ENCODE peak calls at places on chromosome 18, in seven cellular contexts. M, X, K, F, E, W and S are unnamed samples. For H3K36me3, the result is how much of the 10 kb centered on the place peaks cover.

GRCh38 chr18:52541056-52541455 is 201.1 kb downstream of the DCC start:
- DNase-seq in M (no peak), X (no peak), K (no peak), F (no peak), E (no peak), W (no peak), S (no peak)

GRCh38 chr18:12032786-12033642 is 51.7 kb downstream of the IMPA2 start:
- DNase-seq in M (no peak), X (no peak), K (no peak), F (no peak), E (no peak), W (no peak), S (no peak)

GRCh38 chr18:3498705-3499451 is 48.9 kb downstream of the TGIF1 start:
- DNase-seq in M (peak), X (peak), K (peak), F (peak), E (no peak), W (peak), S (no peak)

GRCh38 chr18:60060026-60060425 is 160.2 kb downstream of the PMAIP1 start:
- DNase-seq in M (no peak), X (no peak), K (no peak), F (no peak), E (no peak), W (no peak), S (no peak)

GRCh38 chr18:44729631-44730101 is 49.0 kb downstream of the SETBP1 start:
- DNase-seq in M (no peak), X (peak), K (no peak), F (no peak), E (no peak), W (peak), S (peak)

GRCh38 chr18:3526421-3527354 is 76.7 kb downstream of the TGIF1 start:
- DNase-seq in M (no peak), X (peak), K (no peak), F (peak), E (no peak), W (no peak), S (peak)

GRCh38 chr18:24959100-24959499 is 392.9 kb downstream of the ZNF521 start:
- DNase-seq in M (no peak), X (peak), K (no peak), F (peak), E (no peak), W (no peak), S (no peak)

GRCh38 chr18:58998421-58999203 is 133.9 kb downstream of the ZNF532 start:
- DNase-seq in M (peak), X (no peak), K (peak), F (no peak), E (no peak), W (peak), S (peak)

GRCh38 chr18:25097119-25098114 is 254.5 kb downstream of the ZNF521 start:
- DNase-seq in M (no peak), X (no peak), K (no peak), F (no peak), E (no peak), W (no peak), S (no peak)

GRCh38 chr18:70328169-70328568 is 39.3 kb downstream of the SOCS6 start:
- DNase-seq in M (no peak), X (no peak), K (no peak), F (no peak), E (no peak), W (no peak), S (no peak)

GRCh38 chr18:10318686-10318960 is 135.8 kb upstream of the APCDD1 start:
- DNase-seq in M (no peak), X (no peak), K (no peak), F (no peak), E (no peak), W (no peak), S (no peak)

GRCh38 chr18:59556265-59556664 is 141.0 kb downstream of the CCBE1 start:
- DNase-seq in M (no peak), X (no peak), K (no peak), F (no peak), E (no peak), W (no peak), S (peak)

GRCh38 chr18:29174891-29175290 is 998.0 kb upstream of the CDH2 start:
- DNase-seq in M (no peak), X (no peak), K (no peak), F (no peak), E (no peak), W (no peak), S (no peak)

GRCh38 chr18:56550121-56550520 is 88.3 kb downstream of the TXNL1 start:
- DNase-seq in M (no peak), X (no peak), K (no peak), F (no peak), E (no peak), W (no peak), S (no peak)
- H3K36me3 ChIP-seq in M (under half), X (under half), K (under half), F (under half), E (under half), W (under half), S (under half)

DNA sequence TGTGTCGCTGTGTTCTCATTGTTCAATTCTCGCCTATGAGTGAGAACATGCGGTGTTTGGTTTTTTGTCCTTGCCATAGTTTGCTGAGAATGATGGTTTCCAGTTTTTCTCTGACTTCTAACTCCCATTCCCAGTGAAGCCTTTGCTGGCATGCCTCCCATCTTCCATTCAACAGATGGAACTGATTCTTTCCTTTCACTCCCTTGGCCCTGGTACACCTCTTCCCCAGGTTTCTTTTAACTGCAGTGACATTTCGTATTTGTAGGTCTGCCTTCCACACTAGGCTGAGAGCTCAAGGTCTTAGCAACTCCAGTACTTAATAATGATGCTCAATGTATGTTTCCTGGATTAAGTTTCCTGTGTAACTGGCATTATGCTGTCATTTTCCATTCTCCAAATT is 48.5 kb downstream of the GAREM1 start:
- DNase-seq in M (no peak), X (no peak), K (no peak), F (no peak), E (no peak), W (no peak), S (no peak)
- TF ChIP-seq CTCF in M (no peak), X (no peak), K (no peak), F (no peak), E (no peak), W (no peak), S (no peak)

GRCh38 chr18:50274941-50275340 is 6.4 kb downstream of the MBD1 start:
- DNase-seq in M (no peak), X (no peak), K (no peak), F (no peak), E (no peak), W (no peak), S (no peak)

GRCh38 chr18:50274044-50274442 is 7.3 kb downstream of the MBD1 start:
- DNase-seq in M (no peak), X (no peak), K (no peak), F (no peak), E (no peak), W (no peak), S (no peak)

GRCh38 chr18:50272593-50272992 is 6.3 kb upstream of the CFAP53 start:
- DNase-seq in M (no peak), X (no peak), K (no peak), F (no peak), E (no peak), W (no peak), S (no peak)

GRCh38 chr18:50275503-50276036 is 5.8 kb downstream of the MBD1 start:
- DNase-seq in M (no peak), X (no peak), K (no peak), F (no peak), E (no peak), W (no peak), S (no peak)

GRCh38 chr18:50273203-50274043 is 7.1 kb upstream of the CFAP53 start:
- DNase-seq in M (no peak), X (no peak), K (no peak), F (no peak), E (no peak), W (no peak), S (no peak)
- H3K36me3 ChIP-seq in M (half or more), X (under half), K (under half), F (half or more), E (half or more), W (half or more), S (half or more)

GRCh38 chr18:5103286-5103685 is 93.8 kb downstream of the AKAIN1 start:
- DNase-seq in M (no peak), X (no peak), K (no peak), F (no peak), E (no peak), W (no peak), S (no peak)

GRCh38 chr18:5107990-5108389 is 89.1 kb downstream of the AKAIN1 start:
- DNase-seq in M (no peak), X (peak), K (no peak), F (peak), E (no peak), W (no peak), S (no peak)

GRCh38 chr18:5104246-5104645 is 92.8 kb downstream of the AKAIN1 start:
- DNase-seq in M (no peak), X (no peak), K (no peak), F (no peak), E (no peak), W (no peak), S (no peak)

GRCh38 chr18:5103693-5104092 is 93.4 kb downstream of the AKAIN1 start:
- DNase-seq in M (no peak), X (no peak), K (no peak), F (no peak), E (no peak), W (no peak), S (no peak)

DNA sequence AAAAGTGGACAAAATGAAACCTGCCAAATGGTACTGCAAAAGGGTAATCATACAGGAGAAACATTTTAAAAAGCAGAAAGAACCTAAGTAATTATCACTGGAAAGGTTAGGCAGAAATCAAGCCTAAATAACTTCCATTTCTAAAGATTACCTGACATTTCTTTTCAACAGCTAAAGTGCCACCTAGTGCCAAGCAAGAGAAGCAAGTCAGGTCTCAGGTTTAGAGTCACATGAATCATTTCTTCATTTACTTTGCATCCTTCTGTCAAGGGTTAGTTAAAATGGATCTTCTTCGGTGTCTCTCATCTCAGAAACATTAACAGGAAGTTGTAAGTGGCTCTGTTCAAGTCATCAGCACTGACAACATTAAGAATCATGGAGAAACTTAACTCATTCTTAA is 90.3 kb downstream of the AKAIN1 start:
- DNase-seq in M (no peak), X (no peak), K (no peak), F (no peak), E (no peak), W (no peak), S (no peak)
- TF ChIP-seq CTCF in M (peak), X (peak), K (no peak), F (no peak), E (no peak), W (peak), S (no peak)